ENCODE peak calls at places on chromosomes 4 and X, in six cellular contexts. L is memory B cell; D is anterior cingulate cortex; J is left kidney; M is uterus; I is activated CD4-positive, alpha-beta T cell treated with anti-CD3 and anti-CD28 coated beads, Interleukin-2, amount 50 U/mL, for 24 hours. Z is an unnamed sample.

GRCh38 chr4:8913858-8914460 is 42.3 kb upstream of the HMX1 start:
- DNase-seq in M (no peak), I (no peak), D (no peak), J (no peak), L (no peak), Z (peak)

GRCh38 chr4:109211671-109212070 is 90.8 kb downstream of the COL25A1 start:
- DNase-seq in I (no peak), D (no peak), L (no peak), J (no peak), M (no peak), Z (no peak)

GRCh38 chr4:77990456-77990855 is 66.7 kb upstream of the FRAS1 start:
- DNase-seq in J (no peak), D (no peak), M (no peak), I (no peak), L (no peak), Z (no peak)

GRCh38 chr4:55768291-55768690 is 51.3 kb upstream of the EXOC1L start:
- DNase-seq in J (no peak), I (no peak), M (no peak), D (no peak), L (no peak), Z (no peak)

GRCh38 chr4:142563682-142564291 is 282.3 kb downstream of the INPP4B start:
- DNase-seq in L (no peak), D (no peak), M (no peak), I (no peak), J (no peak), Z (no peak)

GRCh38 chrX:149286940-149287349 is 218.2 kb downstream of the IDS start:
- DNase-seq in L (peak), D (peak), I (no peak), J (peak), M (no peak), Z (no peak)

GRCh38 chr4:19540859-19541258 is 710.8 kb upstream of the SLIT2 start:
- DNase-seq in J (no peak), I (no peak), L (no peak), D (no peak), M (no peak), Z (no peak)

GRCh38 chr4:845836-846251 is 19.9 kb upstream of the CPLX1 start:
- DNase-seq in J (peak), D (no peak), M (no peak), I (no peak), L (no peak), Z (no peak)

GRCh38 chr4:140641789-140642439 is 73.2 kb upstream of the UCP1 start:
- DNase-seq in L (no peak), D (no peak), I (no peak), M (no peak), J (peak), Z (no peak)

GRCh38 chr4:38691251-38692008 is 27.4 kb downstream of the KLF3 start:
- DNase-seq in D (no peak), M (peak), L (no peak), I (no peak), J (no peak), Z (no peak)

GRCh38 chrX:129842510-129843208 is 1.0 kb downstream of the ZDHHC9 start:
- DNase-seq in D (peak), M (peak), L (no peak), J (peak), I (no peak), Z (no peak)

GRCh38 chr4:3745886-3746656 is 20.1 kb upstream of the ADRA2C start:
- DNase-seq in J (peak), M (no peak), I (no peak), D (no peak), L (no peak), Z (no peak)

GRCh38 chr4:24032371-24032989 is 142.6 kb upstream of the PPARGC1A start:
- DNase-seq in L (no peak), J (no peak), D (no peak), M (no peak), I (no peak), Z (no peak)

GRCh38 chrX:16903274-16904019 is 33.3 kb upstream of the RBBP7 start:
- DNase-seq in J (no peak), I (no peak), L (no peak), D (no peak), M (no peak), Z (no peak)

GRCh38 chrX:136191171-136191570 is 43.8 kb downstream of the FHL1 start:
- DNase-seq in D (no peak), L (no peak), J (no peak), M (no peak), I (no peak), Z (no peak)

GRCh38 chr4:100284302-100284701 is 94.0 kb upstream of the DDIT4L start:
- DNase-seq in L (no peak), I (no peak), M (no peak), J (peak), D (no peak), Z (no peak)

GRCh38 chr4:155248002-155248896 is 39.8 kb downstream of the NPY2R start:
- DNase-seq in I (no peak), M (no peak), J (no peak), L (no peak), D (no peak), Z (no peak)

GRCh38 chr4:100742045-100742444 is 224.2 kb upstream of the EMCN start:
- DNase-seq in J (peak), M (no peak), L (no peak), D (no peak), I (no peak), Z (no peak)

GRCh38 chrX:45524296-45524695 is 323.6 kb upstream of the DIPK2B start:
- DNase-seq in J (no peak), L (no peak), M (no peak), I (no peak), D (no peak), Z (no peak)

GRCh38 chr4:112436987-112437386 is 79.0 kb downstream of the NEUROG2 start:
- DNase-seq in J (no peak), D (no peak), M (no peak), I (no peak), L (no peak), Z (no peak)

GRCh38 chr4:31235961-31236360 is 515.8 kb downstream of the PCDH7 start:
- DNase-seq in J (no peak), D (no peak), L (no peak), I (no peak), M (no peak), Z (no peak)

GRCh38 chrX:38806054-38806389 is 4.8 kb downstream of the MID1IP1 start:
- DNase-seq in M (no peak), L (no peak), J (no peak), D (no peak), I (no peak), Z (no peak)

GRCh38 chr4:7725951-7726350 is 213.7 kb downstream of the AFAP1 start:
- DNase-seq in L (no peak), D (no peak), J (no peak), I (no peak), M (no peak), Z (no peak)

GRCh38 chr4:151921811-151922210 is 161.0 kb upstream of the GATB start:
- DNase-seq in L (no peak), J (no peak), M (no peak), I (no peak), D (no peak), Z (no peak)

GRCh38 chrX:154411981-154412340 is 622 bp downstream of the TAFAZZIN start:
- DNase-seq in J (peak), D (peak), I (no peak), M (peak), L (peak), Z (no peak)

GRCh38 chr4:39450618-39451017 is 8.1 kb downstream of the RPL9 start:
- DNase-seq in J (no peak), M (no peak), D (no peak), L (no peak), I (no peak), Z (no peak)

GRCh38 chrX:78075787-78076389 is 28.2 kb upstream of the PGK1 start:
- DNase-seq in D (no peak), M (no peak), J (no peak), L (no peak), I (no peak), Z (no peak)

GRCh38 chr4:98659741-98660507 is 1.5 kb upstream of the TSPAN5 start:
- DNase-seq in L (no peak), J (no peak), D (no peak), I (no peak), M (no peak), Z (no peak)

GRCh38 chr4:30182786-30183185 is 537.4 kb upstream of the PCDH7 start:
- DNase-seq in I (no peak), M (no peak), L (no peak), J (no peak), D (no peak), Z (no peak)

GRCh38 chr4:8388471-8388870 is 52.1 kb downstream of the ACOX3 start:
- DNase-seq in L (no peak), I (no peak), M (no peak), J (no peak), D (no peak), Z (no peak)

GRCh38 chr4:159791334-159791733 is 688.5 kb downstream of the RAPGEF2 start:
- DNase-seq in I (no peak), M (no peak), J (no peak), D (no peak), L (no peak), Z (no peak)

GRCh38 chrX:27597506-27597905 is 7.4 kb downstream of the DCAF8L2 start:
- DNase-seq in J (peak), L (no peak), I (no peak), M (no peak), D (no peak), Z (no peak)

GRCh38 chr4:77958897-77959296 is 96.3 kb downstream of the MRPL1 start:
- DNase-seq in I (no peak), M (no peak), J (no peak), D (no peak), L (no peak), Z (no peak)

GRCh38 chrX:140433582-140433981 is 71.3 kb downstream of the SOX3 start:
- DNase-seq in L (no peak), I (no peak), M (no peak), J (no peak), D (no peak), Z (no peak)

GRCh38 chr4:142404191-142404611 is 441.9 kb downstream of the INPP4B start:
- DNase-seq in M (peak), D (no peak), L (no peak), J (peak), I (no peak), Z (no peak)

GRCh38 chr4:123649644-123650356 is 253.2 kb downstream of the SPRY1 start:
- DNase-seq in M (no peak), I (no peak), L (no peak), D (no peak), J (peak), Z (no peak)

GRCh38 chr4:40462326-40462725 is 127.2 kb downstream of the CHRNA9 start:
- DNase-seq in J (no peak), M (no peak), D (no peak), L (peak), I (no peak), Z (no peak)

GRCh38 chrX:72247206-72247944 is 8.5 kb upstream of the ERCC6L start:
- DNase-seq in D (no peak), L (no peak), J (no peak), M (peak), I (no peak), Z (no peak)

GRCh38 chr4:87967193-87967592 is 8.3 kb upstream of the SPP1 start:
- DNase-seq in J (no peak), D (no peak), I (no peak), M (no peak), L (no peak), Z (no peak)

GRCh38 chr4:111014537-111014936 is 391.7 kb upstream of the PITX2 start:
- DNase-seq in J (no peak), D (no peak), I (no peak), M (no peak), L (no peak), Z (no peak)

Z was measured in right atrium auricular region.